ENCODE peak calls at places on chromosomes 1 and 21, in six cellular contexts. A is HL-60; Y is activated T-cell treated with anti-CD3 and anti-CD28 coated beads, Interleukin-2, amount 50 U/mL, for 4 hours; D is NCI-H524; X is upper lobe of right lung; Z is mesothelial cell of epicardium. E is an unnamed sample.

GRCh38 chr1:43620956-43621355 is 29.0 kb upstream of the KDM4A start:
- DNase-seq in A (no peak), Y (no peak), D (no peak), X (peak; percentile 48), Z (no peak), E (no peak)

GRCh38 chr1:94142583-94142982 is 21.6 kb upstream of the ABCA4 start:
- DNase-seq in A (no peak), Y (no peak), D (peak; percentile 76), X (no peak), Z (no peak), E (no peak)

GRCh38 chr21:41337515-41337914 is 20.9 kb downstream of the FAM3B start:
- DNase-seq in A (no peak), Y (no peak), D (no peak), X (no peak), Z (no peak), E (no peak)

GRCh38 chr1:155253208-155253607 is 2.1 kb downstream of the ENTREP3 start:
- DNase-seq in A (no peak), Y (no peak), D (no peak), X (no peak), Z (no peak), E (no peak)

GRCh38 chr1:91066545-91066944 is 44.7 kb upstream of the ZNF644 start:
- DNase-seq in A (no peak), Y (no peak), D (no peak), X (no peak), Z (no peak), E (no peak)

GRCh38 chr1:10901091-10901893 is 104.8 kb upstream of the CASZ1 start:
- DNase-seq in A (no peak), Y (no peak), D (no peak), X (peak; percentile 81), Z (no peak), E (no peak)

GRCh38 chr1:165424454-165425283 is 20.3 kb downstream of the RXRG start:
- DNase-seq in A (peak; percentile 2), Y (no peak), D (no peak), X (no peak), Z (no peak), E (no peak)

GRCh38 chr21:45981641-45982255 is at the start of gene COL6A1:
- DNase-seq in A (no peak), Y (no peak), D (peak; percentile 62), X (peak; percentile 80), Z (peak; percentile 52), E (peak; percentile 62)

GRCh38 chr1:160309183-160309535 is 24.2 kb upstream of the PEX19 start:
- DNase-seq in A (no peak), Y (no peak), D (no peak), X (no peak), Z (no peak), E (no peak)

GRCh38 chr21:24204641-24205040 is 1402.6 kb downstream of the MRPL39 start:
- DNase-seq in A (no peak), Y (no peak), D (peak; percentile 8), X (no peak), Z (no peak), E (no peak)

GRCh38 chr1:70504821-70505193 is 93.7 kb downstream of the CTH start:
- DNase-seq in A (no peak), Y (no peak), D (no peak), X (no peak), Z (peak; percentile 50), E (no peak)

GRCh38 chr1:27372808-27373690 is 1.6 kb downstream of the FCN3 start:
- DNase-seq in A (no peak), Y (no peak), D (no peak), X (peak; percentile 62), Z (no peak), E (no peak)

GRCh38 chr1:212477014-212477679 is 44.4 kb downstream of the NENF start:
- DNase-seq in A (peak; percentile 47), Y (peak; percentile 73), D (peak; percentile 90), X (peak; percentile 79), Z (peak; percentile 83), E (peak; percentile 69)

GRCh38 chr1:24206516-24207394 is 19.7 kb upstream of the IFNLR1 start:
- DNase-seq in A (no peak), Y (no peak), D (no peak), X (no peak), Z (no peak), E (no peak)

GRCh38 chr1:209742409-209743144 is 13.3 kb upstream of the TRAF3IP3 start:
- DNase-seq in A (no peak), Y (no peak), D (no peak), X (no peak), Z (no peak), E (no peak)

GRCh38 chr1:71015745-71016144 is 31.9 kb downstream of the PTGER3 start:
- DNase-seq in A (no peak), Y (no peak), D (no peak), X (no peak), Z (no peak), E (no peak)

GRCh38 chr1:186617860-186618780 is 62.1 kb downstream of the PTGS2 start:
- DNase-seq in A (peak; percentile 79), Y (no peak), D (no peak), X (peak; percentile 75), Z (no peak), E (no peak)

GRCh38 chr1:41724248-41724647 is 194.5 kb downstream of the HIVEP3 start:
- DNase-seq in A (no peak), Y (no peak), D (no peak), X (peak; percentile 2), Z (no peak), E (no peak)

GRCh38 chr1:43311521-43311920 is 10.7 kb downstream of the TIE1 start:
- DNase-seq in A (no peak), Y (no peak), D (no peak), X (peak; percentile 44), Z (no peak), E (no peak)

GRCh38 chr1:234961468-234962339 is 166.9 kb downstream of the TOMM20 start:
- DNase-seq in A (no peak), Y (no peak), D (no peak), X (no peak), Z (no peak), E (no peak)

GRCh38 chr1:114342376-114342775 is 168.6 kb downstream of the TRIM33 start:
- DNase-seq in A (no peak), Y (no peak), D (no peak), X (no peak), Z (no peak), E (no peak)

GRCh38 chr1:172145231-172145651 is 275.2 kb upstream of the C1orf105 start:
- DNase-seq in A (no peak), Y (no peak), D (no peak), X (no peak), Z (no peak), E (no peak)

GRCh38 chr1:212483154-212483505 is 50.4 kb downstream of the NENF start:
- DNase-seq in A (no peak), Y (no peak), D (no peak), X (peak; percentile 88), Z (no peak), E (no peak)

GRCh38 chr1:176466514-176466913 is 3.5 kb downstream of the PAPPA2 start:
- DNase-seq in A (no peak), Y (no peak), D (peak; percentile 6), X (no peak), Z (no peak), E (no peak)

GRCh38 chr1:160973491-160973890 is 18.9 kb upstream of the ITLN2 start:
- DNase-seq in A (no peak), Y (no peak), D (no peak), X (no peak), Z (no peak), E (no peak)

GRCh38 chr21:39579734-39580332 is 32.9 kb upstream of the B3GALT5 start:
- DNase-seq in A (no peak), Y (no peak), D (no peak), X (no peak), Z (no peak), E (no peak)

GRCh38 chr1:29379438-29380073 is 143.2 kb downstream of the PTPRU start:
- DNase-seq in A (peak; percentile 1), Y (no peak), D (peak; percentile 70), X (no peak), Z (peak; percentile 21), E (peak; percentile 2)

GRCh38 chr1:50271337-50271736 is 151.9 kb downstream of the DMRTA2 start:
- DNase-seq in A (no peak), Y (no peak), D (peak; percentile 75), X (no peak), Z (no peak), E (no peak)

GRCh38 chr1:114505148-114505561 is 5.8 kb downstream of the TRIM33 start:
- DNase-seq in A (no peak), Y (no peak), D (no peak), X (no peak), Z (no peak), E (no peak)

GRCh38 chr21:39098696-39099111 is 84.5 kb downstream of the PSMG1 start:
- DNase-seq in A (no peak), Y (no peak), D (no peak), X (no peak), Z (no peak), E (no peak)

GRCh38 chr1:44801491-44802305 is 1.5 kb downstream of the PLK3 start:
- DNase-seq in A (no peak), Y (no peak), D (peak; percentile 66), X (peak; percentile 67), Z (no peak), E (no peak)

GRCh38 chr1:5903031-5903430 is 89.2 kb downstream of the NPHP4 start:
- DNase-seq in A (no peak), Y (no peak), D (no peak), X (no peak), Z (no peak), E (no peak)

GRCh38 chr1:15522551-15522950 is 1.5 kb downstream of the CASP9 start:
- DNase-seq in A (no peak), Y (no peak), D (no peak), X (no peak), Z (no peak), E (no peak)

GRCh38 chr1:43659785-43660184 is 9.8 kb downstream of the KDM4A start:
- DNase-seq in A (no peak), Y (no peak), D (no peak), X (no peak), Z (no peak), E (no peak)

GRCh38 chr1:205972491-205973168 is 29.4 kb upstream of the SLC26A9 start:
- DNase-seq in A (no peak), Y (no peak), D (no peak), X (peak; percentile 27), Z (no peak), E (no peak)

GRCh38 chr1:115051850-115052249 is 22.2 kb downstream of the TSHB start:
- DNase-seq in A (no peak), Y (no peak), D (no peak), X (no peak), Z (no peak), E (no peak)

GRCh38 chr1:206808615-206809014 is 36.3 kb upstream of the IL10 start:
- DNase-seq in A (no peak), Y (peak; percentile 39), D (peak; percentile 30), X (no peak), Z (no peak), E (peak; percentile 11)

E was measured in progenitor cell of endocrine pancreas.